ENCODE peak calls at places on chromosomes 16 and 17, in eight cellular contexts. One of them, this sample, is unnamed.
A peak's percentile ranks its signal among the peaks of the same experiment; 100 is the strongest.

GRCh38 chr17:3529817-3530741 is 27.5 kb downstream of the TRPV3 start:
- DNase-seq in heart right ventricle: peak; percentile 81
- DNase-seq in epithelial cell of proximal tubule: no peak
- DNase-seq in endothelial cell: no peak
- DNase-seq in AG09319: peak; percentile 2
- DNase-seq in nephron progenitor cell: no peak
- DNase-seq in A549: no peak
- DNase-seq in Calu3: peak; percentile 16
- DNase-seq in this sample: peak; percentile 50

GRCh38 chr17:82753516-82753915 is 1.7 kb downstream of the TBCD start:
- DNase-seq in heart right ventricle: no peak
- DNase-seq in epithelial cell of proximal tubule: no peak
- DNase-seq in endothelial cell: no peak
- DNase-seq in AG09319: no peak
- DNase-seq in nephron progenitor cell: no peak
- DNase-seq in A549: no peak
- DNase-seq in Calu3: no peak
- DNase-seq in this sample: no peak

GRCh38 chr17:50956750-50957523 is 90.8 kb upstream of the TOB1 start:
- DNase-seq in heart right ventricle: peak; percentile 67
- DNase-seq in epithelial cell of proximal tubule: no peak
- DNase-seq in endothelial cell: peak; percentile 61
- DNase-seq in AG09319: no peak
- DNase-seq in nephron progenitor cell: peak; percentile 70
- DNase-seq in A549: peak; percentile 69
- DNase-seq in Calu3: peak; percentile 80
- DNase-seq in this sample: peak; percentile 79

GRCh38 chr17:27457731-27458523 is 1.7 kb downstream of the KSR1 start:
- DNase-seq in heart right ventricle: no peak
- DNase-seq in epithelial cell of proximal tubule: no peak
- DNase-seq in endothelial cell: peak; percentile 29
- DNase-seq in AG09319: peak; percentile 20
- DNase-seq in nephron progenitor cell: peak; percentile 21
- DNase-seq in A549: no peak
- DNase-seq in Calu3: no peak
- DNase-seq in this sample: no peak

GRCh38 chr16:66508261-66508913 is 41.5 kb downstream of the TK2 start:
- DNase-seq in heart right ventricle: no peak
- DNase-seq in epithelial cell of proximal tubule: peak; percentile 91
- DNase-seq in endothelial cell: no peak
- DNase-seq in AG09319: no peak
- DNase-seq in nephron progenitor cell: no peak
- DNase-seq in A549: peak; percentile 93
- DNase-seq in Calu3: peak; percentile 87
- DNase-seq in this sample: no peak

GRCh38 chr17:33016920-33017319 is 25.3 kb downstream of the SPACA3 start:
- DNase-seq in heart right ventricle: no peak
- DNase-seq in epithelial cell of proximal tubule: no peak
- DNase-seq in endothelial cell: no peak
- DNase-seq in AG09319: no peak
- DNase-seq in nephron progenitor cell: no peak
- DNase-seq in A549: no peak
- DNase-seq in Calu3: no peak
- DNase-seq in this sample: no peak

GRCh38 chr17:83103200-83103937 is 24.0 kb downstream of the METRNL start:
- DNase-seq in heart right ventricle: no peak
- DNase-seq in epithelial cell of proximal tubule: no peak
- DNase-seq in endothelial cell: no peak
- DNase-seq in AG09319: no peak
- DNase-seq in nephron progenitor cell: no peak
- DNase-seq in A549: peak; percentile 68
- DNase-seq in Calu3: peak; percentile 83
- DNase-seq in this sample: peak; percentile 93

GRCh38 chr16:47694543-47694942 is 233.4 kb downstream of the PHKB start:
- DNase-seq in heart right ventricle: no peak
- DNase-seq in epithelial cell of proximal tubule: no peak
- DNase-seq in endothelial cell: no peak
- DNase-seq in AG09319: no peak
- DNase-seq in nephron progenitor cell: no peak
- DNase-seq in A549: peak; percentile 14
- DNase-seq in Calu3: no peak
- DNase-seq in this sample: peak; percentile 22

GRCh38 chr17:79001190-79002020 is 8.2 kb downstream of the CANT1 start:
- DNase-seq in heart right ventricle: no peak
- DNase-seq in epithelial cell of proximal tubule: no peak
- DNase-seq in endothelial cell: no peak
- DNase-seq in AG09319: no peak
- DNase-seq in nephron progenitor cell: no peak
- DNase-seq in A549: no peak
- DNase-seq in Calu3: no peak
- DNase-seq in this sample: no peak

GRCh38 chr16:53058441-53058840 is 3.6 kb downstream of the CHD9 start:
- DNase-seq in heart right ventricle: no peak
- DNase-seq in epithelial cell of proximal tubule: no peak
- DNase-seq in endothelial cell: no peak
- DNase-seq in AG09319: no peak
- DNase-seq in nephron progenitor cell: no peak
- DNase-seq in A549: no peak
- DNase-seq in Calu3: no peak
- DNase-seq in this sample: no peak

GRCh38 chr17:82752371-82753200 is 721 bp downstream of the TBCD start:
- DNase-seq in heart right ventricle: peak; percentile 38
- DNase-seq in epithelial cell of proximal tubule: no peak
- DNase-seq in endothelial cell: peak; percentile 28
- DNase-seq in AG09319: no peak
- DNase-seq in nephron progenitor cell: peak; percentile 60
- DNase-seq in A549: no peak
- DNase-seq in Calu3: peak; percentile 26
- DNase-seq in this sample: no peak

GRCh38 chr17:5396612-5397011 is 22.9 kb downstream of the NUP88 start:
- DNase-seq in heart right ventricle: no peak
- DNase-seq in epithelial cell of proximal tubule: no peak
- DNase-seq in endothelial cell: no peak
- DNase-seq in AG09319: no peak
- DNase-seq in nephron progenitor cell: no peak
- DNase-seq in A549: no peak
- DNase-seq in Calu3: no peak
- DNase-seq in this sample: no peak

GRCh38 chr17:15453246-15453645 is 14.2 kb downstream of the CDRT4 start:
- DNase-seq in heart right ventricle: no peak
- DNase-seq in epithelial cell of proximal tubule: no peak
- DNase-seq in endothelial cell: no peak
- DNase-seq in AG09319: no peak
- DNase-seq in nephron progenitor cell: no peak
- DNase-seq in A549: no peak
- DNase-seq in Calu3: no peak
- DNase-seq in this sample: no peak

GRCh38 chr16:76882105-76882504 is 308.9 kb upstream of the MON1B start:
- DNase-seq in heart right ventricle: no peak
- DNase-seq in epithelial cell of proximal tubule: no peak
- DNase-seq in endothelial cell: no peak
- DNase-seq in AG09319: no peak
- DNase-seq in nephron progenitor cell: no peak
- DNase-seq in A549: no peak
- DNase-seq in Calu3: no peak
- DNase-seq in this sample: no peak

GRCh38 chr17:38403491-38403890 is 24.8 kb upstream of the ARHGAP23 start:
- DNase-seq in heart right ventricle: no peak
- DNase-seq in epithelial cell of proximal tubule: no peak
- DNase-seq in endothelial cell: no peak
- DNase-seq in AG09319: no peak
- DNase-seq in nephron progenitor cell: no peak
- DNase-seq in A549: peak; percentile 56
- DNase-seq in Calu3: no peak
- DNase-seq in this sample: no peak

GRCh38 chr17:79332011-79332410 is 257.4 kb downstream of the ENGASE start:
- DNase-seq in heart right ventricle: no peak
- DNase-seq in epithelial cell of proximal tubule: no peak
- DNase-seq in endothelial cell: no peak
- DNase-seq in AG09319: no peak
- DNase-seq in nephron progenitor cell: no peak
- DNase-seq in A549: no peak
- DNase-seq in Calu3: no peak
- DNase-seq in this sample: no peak

GRCh38 chr16:71430744-71431143 is 11.1 kb downstream of the TLE7 start:
- DNase-seq in heart right ventricle: no peak
- DNase-seq in epithelial cell of proximal tubule: no peak
- DNase-seq in endothelial cell: no peak
- DNase-seq in AG09319: no peak
- DNase-seq in nephron progenitor cell: no peak
- DNase-seq in A549: no peak
- DNase-seq in Calu3: no peak
- DNase-seq in this sample: no peak

GRCh38 chr17:40122466-40122943 is 734 bp downstream of the MSL1 start:
- DNase-seq in heart right ventricle: peak; percentile 66
- DNase-seq in epithelial cell of proximal tubule: no peak
- DNase-seq in endothelial cell: peak; percentile 61
- DNase-seq in AG09319: no peak
- DNase-seq in nephron progenitor cell: peak; percentile 61
- DNase-seq in A549: peak; percentile 62
- DNase-seq in Calu3: peak; percentile 98
- DNase-seq in this sample: peak; percentile 59
- TF ChIP-seq CTCF in heart right ventricle: peak; percentile 50
- TF ChIP-seq CTCF in epithelial cell of proximal tubule: no peak
- TF ChIP-seq CTCF in endothelial cell: no peak
- TF ChIP-seq CTCF in AG09319: peak; percentile 11
- TF ChIP-seq CTCF in nephron progenitor cell: no peak
- TF ChIP-seq CTCF in A549: peak; percentile 4
- TF ChIP-seq CTCF in Calu3: no peak
- TF ChIP-seq CTCF in this sample: no peak

DNA sequence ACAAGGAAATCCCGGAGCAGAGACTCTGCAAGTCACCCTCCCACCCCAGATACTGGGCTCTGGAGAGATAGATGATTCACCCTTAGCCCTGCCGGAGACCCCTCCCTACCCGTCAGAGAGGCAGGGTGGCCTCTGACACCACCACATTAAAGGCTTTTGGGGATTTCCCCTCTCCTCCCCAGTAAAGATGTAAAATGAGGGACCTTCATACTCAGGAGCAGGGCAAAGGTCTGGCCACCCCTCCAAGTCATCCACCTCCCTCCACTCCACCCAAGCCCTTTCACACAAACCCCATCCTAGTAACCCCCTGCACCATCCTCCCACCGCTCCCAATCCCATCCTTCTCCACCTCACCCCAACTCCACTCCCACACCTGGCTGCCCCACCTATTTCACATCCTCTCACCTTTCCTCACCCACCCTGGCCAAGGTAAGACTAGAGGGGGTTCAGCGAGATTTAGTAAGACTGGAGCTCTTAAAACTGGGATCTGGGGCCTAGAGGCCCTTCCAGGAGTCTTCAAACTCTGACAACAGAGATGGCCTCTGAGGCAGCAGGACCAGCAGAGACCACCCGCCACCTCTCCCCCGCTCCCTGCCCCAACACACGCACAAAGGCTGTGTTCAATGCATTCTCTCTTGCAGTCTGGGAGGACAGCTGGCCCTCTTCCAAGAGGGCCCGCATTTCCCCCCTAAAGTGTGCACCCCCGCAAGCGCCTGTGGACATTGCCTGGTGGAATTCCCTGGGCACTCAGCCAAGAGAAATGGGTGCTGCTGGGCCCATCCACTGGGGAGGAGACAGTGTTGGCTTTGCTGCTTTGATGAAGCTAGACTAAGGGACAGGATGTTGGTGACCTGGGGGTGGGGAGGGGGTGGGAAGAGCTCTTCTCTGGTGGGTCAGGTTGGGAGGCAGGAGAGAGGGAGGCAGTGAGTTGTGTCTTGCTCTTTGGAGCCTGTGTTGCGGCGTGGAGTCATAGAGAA is 1.1 kb downstream of the ABAT start:
- DNase-seq in heart right ventricle: no peak
- DNase-seq in epithelial cell of proximal tubule: no peak
- DNase-seq in endothelial cell: no peak
- DNase-seq in AG09319: no peak
- DNase-seq in nephron progenitor cell: no peak
- DNase-seq in A549: no peak
- DNase-seq in Calu3: no peak
- DNase-seq in this sample: no peak
- TF ChIP-seq CTCF in heart right ventricle: no peak
- TF ChIP-seq CTCF in epithelial cell of proximal tubule: no peak
- TF ChIP-seq CTCF in endothelial cell: no peak
- TF ChIP-seq CTCF in AG09319: no peak
- TF ChIP-seq CTCF in nephron progenitor cell: no peak
- TF ChIP-seq CTCF in A549: no peak
- TF ChIP-seq CTCF in Calu3: no peak
- TF ChIP-seq CTCF in this sample: no peak

GRCh38 chr16:88465387-88465983 is 12.4 kb downstream of the ZFPM1 start:
- DNase-seq in heart right ventricle: no peak
- DNase-seq in epithelial cell of proximal tubule: no peak
- DNase-seq in endothelial cell: no peak
- DNase-seq in AG09319: no peak
- DNase-seq in nephron progenitor cell: no peak
- DNase-seq in A549: no peak
- DNase-seq in Calu3: no peak
- DNase-seq in this sample: no peak

GRCh38 chr16:88467433-88468051 is 14.5 kb downstream of the ZFPM1 start:
- DNase-seq in heart right ventricle: no peak
- DNase-seq in epithelial cell of proximal tubule: no peak
- DNase-seq in endothelial cell: no peak
- DNase-seq in AG09319: no peak
- DNase-seq in nephron progenitor cell: no peak
- DNase-seq in A549: no peak
- DNase-seq in Calu3: no peak
- DNase-seq in this sample: no peak

GRCh38 chr16:88468289-88469129 is 15.4 kb downstream of the ZFPM1 start:
- DNase-seq in heart right ventricle: no peak
- DNase-seq in epithelial cell of proximal tubule: no peak
- DNase-seq in endothelial cell: peak; percentile 45
- DNase-seq in AG09319: no peak
- DNase-seq in nephron progenitor cell: peak; percentile 81
- DNase-seq in A549: peak; percentile 68
- DNase-seq in Calu3: no peak
- DNase-seq in this sample: peak; percentile 90

GRCh38 chr16:88466175-88466862 is 13.2 kb downstream of the ZFPM1 start:
- DNase-seq in heart right ventricle: no peak
- DNase-seq in epithelial cell of proximal tubule: no peak
- DNase-seq in endothelial cell: no peak
- DNase-seq in AG09319: no peak
- DNase-seq in nephron progenitor cell: no peak
- DNase-seq in A549: no peak
- DNase-seq in Calu3: no peak
- DNase-seq in this sample: no peak

DNA sequence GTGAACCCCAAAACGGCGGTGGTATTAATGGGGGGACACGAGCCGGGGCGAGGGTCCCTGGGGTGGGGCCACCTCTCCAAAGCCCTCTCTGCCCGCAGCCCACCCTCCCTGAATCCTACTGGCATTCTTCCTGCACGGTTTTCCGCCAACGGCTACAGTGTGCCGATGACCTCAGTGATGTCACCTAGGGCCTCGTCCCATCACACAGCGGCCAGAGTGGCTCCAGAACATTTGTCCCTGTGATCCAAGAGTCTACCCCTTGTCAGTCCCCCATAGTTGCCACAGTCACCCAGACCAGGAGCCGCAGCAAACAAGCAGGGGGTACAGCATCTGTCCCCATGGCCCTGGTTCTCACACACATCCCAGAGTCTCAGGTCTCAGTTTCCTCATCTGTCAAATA is 13.9 kb downstream of the ZFPM1 start:
- DNase-seq in heart right ventricle: no peak
- DNase-seq in epithelial cell of proximal tubule: no peak
- DNase-seq in endothelial cell: no peak
- DNase-seq in AG09319: no peak
- DNase-seq in nephron progenitor cell: no peak
- DNase-seq in A549: no peak
- DNase-seq in Calu3: no peak
- DNase-seq in this sample: no peak
- TF ChIP-seq CTCF in heart right ventricle: no peak
- TF ChIP-seq CTCF in epithelial cell of proximal tubule: no peak
- TF ChIP-seq CTCF in endothelial cell: no peak
- TF ChIP-seq CTCF in AG09319: no peak
- TF ChIP-seq CTCF in nephron progenitor cell: no peak
- TF ChIP-seq CTCF in A549: no peak
- TF ChIP-seq CTCF in Calu3: no peak
- TF ChIP-seq CTCF in this sample: no peak

GRCh38 chr16:13767215-13767614 is 152.7 kb upstream of the ERCC4 start:
- DNase-seq in heart right ventricle: no peak
- DNase-seq in epithelial cell of proximal tubule: no peak
- DNase-seq in endothelial cell: no peak
- DNase-seq in AG09319: no peak
- DNase-seq in nephron progenitor cell: peak; percentile 4
- DNase-seq in A549: no peak
- DNase-seq in Calu3: no peak
- DNase-seq in this sample: no peak
- TF ChIP-seq CTCF in heart right ventricle: peak; percentile 45
- TF ChIP-seq CTCF in epithelial cell of proximal tubule: peak; percentile 77
- TF ChIP-seq CTCF in endothelial cell: no peak
- TF ChIP-seq CTCF in AG09319: no peak
- TF ChIP-seq CTCF in nephron progenitor cell: peak; percentile 21
- TF ChIP-seq CTCF in A549: no peak
- TF ChIP-seq CTCF in Calu3: no peak
- TF ChIP-seq CTCF in this sample: no peak

This sample was measured in WTC11.